ENCODE peak calls at places on chromosomes 13 and 19, in eight cellular contexts. D is neural crest cell, J is GM12865, H is progenitor cell of endocrine pancreas, Y is WERI-Rb-1, W is neural progenitor cell, A is Calu3, O is bronchial epithelial cell. N is an unnamed sample.

GRCh38 chr19:5893907-5894703 is 9.5 kb downstream of the NDUFA11 start:
- DNase-seq in Y (no peak), O (no peak), J (no peak), H (no peak), W (no peak), D (no peak), A (no peak), N (no peak)

GRCh38 chr19:49094505-49095482 is 9.5 kb downstream of the SNRNP70 start:
- DNase-seq in H (no peak), A (no peak), D (no peak), O (no peak), Y (no peak), W (no peak), J (no peak), N (no peak)

GRCh38 chr13:41222259-41222852 is 28.0 kb upstream of the KBTBD7 start:
- DNase-seq in D (peak; percentile 51), W (peak; percentile 61), J (peak; percentile 68), A (peak; percentile 45), Y (peak; percentile 16), H (peak; percentile 37), O (peak; percentile 70), N (no peak)

GRCh38 chr19:16326401-16327130 is 1.9 kb downstream of the KLF2 start:
- DNase-seq in A (no peak), H (no peak), J (peak; percentile 54), O (no peak), W (peak; percentile 49), D (no peak), Y (no peak), N (no peak)

GRCh38 chr13:110557610-110558305 is 3.8 kb downstream of the RAB20 start:
- DNase-seq in D (no peak), J (no peak), Y (no peak), W (no peak), A (no peak), O (no peak), H (no peak), N (no peak)

GRCh38 chr13:72638059-72638815 is 89.2 kb downstream of the MZT1 start:
- DNase-seq in A (no peak), O (peak; percentile 95), J (no peak), H (no peak), W (no peak), Y (no peak), D (no peak), N (no peak)

GRCh38 chr19:30691767-30692516 is 319.8 kb downstream of the ZNF536 start:
- DNase-seq in D (no peak), J (no peak), H (no peak), O (no peak), A (no peak), W (no peak), Y (no peak), N (no peak)

GRCh38 chr19:18419195-18419698 is at the start of gene SSBP4:
- DNase-seq in Y (peak; percentile 71), O (no peak), J (peak; percentile 85), D (peak; percentile 67), A (peak; percentile 79), H (peak; percentile 73), W (peak; percentile 91), N (no peak)

GRCh38 chr19:14091086-14091884 is 734 bp upstream of the SAMD1 start:
- DNase-seq in Y (peak; percentile 55), H (peak; percentile 62), A (peak; percentile 80), D (peak; percentile 44), J (peak; percentile 85), O (peak; percentile 51), W (no peak), N (no peak)

GRCh38 chr13:23666576-23666975 is 96.4 kb downstream of the TNFRSF19 start:
- DNase-seq in H (no peak), W (no peak), D (no peak), A (no peak), J (no peak), O (no peak), Y (no peak), N (no peak)

GRCh38 chr19:12703056-12703455 is 6.6 kb upstream of the FBXW9 start:
- DNase-seq in W (peak; percentile 91), Y (peak; percentile 75), D (peak; percentile 50), A (no peak), J (peak; percentile 50), H (no peak), O (no peak), N (no peak)

GRCh38 chr13:81888855-81889254 is 1547.9 kb upstream of the SPRY2 start:
- DNase-seq in Y (no peak), J (no peak), O (no peak), A (no peak), D (no peak), H (no peak), W (no peak), N (no peak)

GRCh38 chr19:38684862-38685665 is 37.6 kb downstream of the ACTN4 start:
- DNase-seq in D (no peak), H (no peak), O (no peak), J (no peak), W (peak; percentile 21), A (no peak), Y (peak; percentile 53), N (no peak)

GRCh38 chr19:38684078-38684861 is 36.8 kb downstream of the ACTN4 start:
- DNase-seq in W (no peak), D (no peak), H (no peak), Y (no peak), O (peak; percentile 94), A (peak; percentile 96), J (peak; percentile 75), N (no peak)

GRCh38 chr19:38682195-38682867 is 34.9 kb downstream of the ACTN4 start:
- DNase-seq in D (no peak), W (no peak), A (no peak), J (no peak), O (no peak), Y (no peak), H (no peak), N (no peak)

GRCh38 chr19:38683393-38684077 is 36.1 kb downstream of the ACTN4 start:
- DNase-seq in W (peak; percentile 40), O (peak; percentile 100), D (no peak), Y (peak; percentile 51), J (peak; percentile 49), A (peak; percentile 99), H (peak; percentile 68), N (peak; percentile 64)

DNA sequence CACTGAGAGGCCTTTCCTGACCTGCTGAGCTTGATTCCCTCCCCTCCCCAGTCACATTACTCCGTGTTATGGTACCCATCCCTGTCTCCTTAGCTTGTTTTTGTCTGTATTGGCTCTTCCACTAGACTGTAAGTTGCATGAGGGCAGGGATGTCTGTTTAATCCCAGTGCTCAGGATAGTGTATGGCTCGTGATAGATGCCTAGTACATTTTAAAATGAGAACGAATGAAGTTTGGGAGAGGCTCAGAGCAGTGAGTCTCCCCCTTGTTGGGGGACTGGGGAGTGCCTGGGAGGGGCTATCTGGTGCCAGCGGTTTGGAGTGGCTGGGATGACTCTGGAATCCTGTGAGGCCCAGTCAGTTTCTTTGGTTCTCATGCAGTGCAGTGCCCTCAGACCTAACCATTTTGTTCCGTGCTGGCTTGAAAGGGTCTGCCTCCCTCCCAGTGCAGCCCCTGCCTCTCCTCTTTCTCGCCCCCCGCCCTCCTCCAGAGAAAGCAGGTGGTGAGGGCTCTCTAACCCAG is 35.5 kb downstream of the ACTN4 start:
- DNase-seq in A (no peak), D (no peak), H (no peak), J (no peak), Y (no peak), O (no peak), W (no peak), N (no peak)
- TF ChIP-seq CTCF in A (no peak), D (no peak), H (no peak), J (no peak), Y (no peak), O (no peak), W (no peak), N (no peak)

GRCh38 chr19:10332965-10333757 is at the start of gene RAVER1:
- DNase-seq in O (peak; percentile 87), J (peak; percentile 99), H (peak; percentile 94), W (peak; percentile 99), A (peak; percentile 94), D (peak; percentile 94), Y (peak; percentile 98), N (peak; percentile 84)
- TF ChIP-seq CTCF in O (no peak), J (no peak), H (no peak), W (no peak), A (no peak), D (no peak), Y (no peak), N (no peak)

GRCh38 chr13:94550030-94550738 is 45.8 kb downstream of the TGDS start:
- DNase-seq in Y (no peak), J (no peak), W (no peak), D (no peak), O (peak; percentile 61), A (no peak), H (no peak), N (peak; percentile 23)

GRCh38 chr13:94548382-94549240 is 47.3 kb downstream of the TGDS start:
- DNase-seq in J (no peak), O (peak; percentile 21), A (peak; percentile 34), D (no peak), Y (peak; percentile 89), W (peak; percentile 82), H (no peak), N (peak; percentile 43)

GRCh38 chr13:94552095-94552494 is 43.9 kb downstream of the TGDS start:
- DNase-seq in W (no peak), A (no peak), J (peak; percentile 31), O (no peak), D (no peak), Y (no peak), H (no peak), N (no peak)

GRCh38 chr13:94546071-94546839 is 49.7 kb downstream of the TGDS start:
- DNase-seq in D (no peak), Y (no peak), H (no peak), O (no peak), A (no peak), W (peak; percentile 30), J (no peak), N (no peak)

GRCh38 chr13:94549241-94550029 is 46.5 kb downstream of the TGDS start:
- DNase-seq in A (peak; percentile 73), H (peak; percentile 82), W (peak; percentile 96), D (peak; percentile 92), O (peak; percentile 90), Y (peak; percentile 99), J (peak; percentile 97), N (peak; percentile 93)
- TF ChIP-seq CTCF in A (no peak), H (no peak), W (no peak), D (no peak), O (no peak), Y (no peak), J (no peak), N (no peak)

DNA sequence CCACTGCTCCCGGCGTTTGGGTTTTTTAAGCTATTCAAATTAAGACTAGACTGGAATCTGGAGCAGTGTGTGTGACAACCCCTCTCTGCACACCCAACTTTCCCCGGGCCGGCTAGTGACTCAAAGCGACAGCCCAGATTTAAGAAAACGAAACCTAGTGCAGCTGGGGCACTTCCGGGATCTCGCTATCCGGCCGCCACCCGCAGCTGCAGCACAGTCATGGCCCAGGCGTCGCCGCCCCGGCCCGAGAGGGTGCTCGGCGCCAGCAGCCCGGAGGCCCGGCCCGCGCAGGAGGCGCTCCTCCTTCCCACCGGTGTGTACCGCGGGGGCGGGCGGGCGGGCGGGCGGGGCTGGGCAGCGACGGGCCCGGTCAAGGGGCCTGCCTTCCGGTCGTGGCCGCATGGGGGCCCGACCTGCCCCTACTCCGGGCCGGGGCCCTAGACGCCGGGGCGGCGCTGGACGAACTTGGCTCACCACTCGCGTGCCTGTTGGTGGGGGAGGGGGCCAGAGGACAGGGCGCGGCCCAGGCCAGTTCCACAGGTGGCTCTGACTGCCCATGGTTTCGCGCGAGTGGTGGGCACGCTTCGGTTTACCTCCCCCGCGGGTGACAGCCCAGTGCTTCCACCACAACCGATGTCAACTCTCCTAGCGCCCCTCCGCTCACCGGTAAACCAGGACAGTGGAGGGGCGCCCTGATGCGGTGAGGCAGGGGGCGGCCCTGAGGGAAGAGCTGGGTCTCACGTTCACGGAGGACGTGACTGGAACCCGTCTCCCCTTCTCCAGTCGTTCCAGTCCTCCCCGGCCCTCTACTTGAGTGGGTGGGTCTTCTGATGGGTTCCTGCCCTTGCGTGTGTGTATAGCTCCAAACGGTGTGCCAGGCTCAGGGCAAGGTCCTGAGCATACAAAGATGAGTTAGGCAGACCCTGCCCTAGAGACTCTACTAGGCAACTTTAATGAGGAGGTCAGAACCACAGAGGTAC is at the start of gene PHF11:
- DNase-seq in Y (no peak), W (peak; percentile 79), D (peak; percentile 50), H (peak; percentile 70), J (peak; percentile 97), A (peak; percentile 68), O (peak; percentile 62), N (peak; percentile 45)
- TF ChIP-seq CTCF in Y (no peak), W (peak; percentile 39), D (peak; percentile 43), H (peak; percentile 50), J (peak; percentile 5), A (peak; percentile 12), O (no peak), N (no peak)

N was measured in omental fat pad.